ENCODE peak calls at places on chromosome 18, in ten cellular contexts. X is activated T-cell treated with anti-CD3 and anti-CD28 coated beads, Interleukin-2, amount 50 U/mL, for 72 hours; Q is PC-3; S is NCI-H1092 treated with DMSO at 0.1 percent for 48 hours; E is Karpas-422; T is posterior cingulate gyrus; F is fibroblast of pulmonary artery; Y is stomach; I is SHP77 treated with DMSO at 0.1 percent for 48 hours; U is pons. O is an unnamed sample.

GRCh38 chr18:75285876-75286275 is 75.3 kb downstream of the TSHZ1 start:
- DNase-seq in X (no peak), Q (no peak), S (no peak), E (no peak), T (no peak), F (no peak), Y (no peak), I (no peak), U (no peak), O (no peak)

GRCh38 chr18:250685-251084 is 17.2 kb downstream of the THOC1 start:
- DNase-seq in X (no peak), Q (peak; percentile 71), S (no peak), E (no peak), T (no peak), F (peak; percentile 3), Y (no peak), I (no peak), U (no peak), O (no peak)

GRCh38 chr18:25674183-25674582 is 322.2 kb upstream of the ZNF521 start:
- DNase-seq in X (no peak), Q (no peak), S (no peak), E (no peak), T (no peak), F (no peak), Y (no peak), I (no peak), U (no peak), O (no peak)

GRCh38 chr18:50090370-50091312 is 104.3 kb downstream of the MYO5B start:
- DNase-seq in X (no peak), Q (no peak), S (no peak), E (no peak), T (no peak), F (no peak), Y (no peak), I (no peak), U (no peak), O (no peak)

GRCh38 chr18:3603460-3604259 is 153.7 kb downstream of the TGIF1 start:
- DNase-seq in X (peak; percentile 46), Q (peak; percentile 94), S (peak; percentile 0), E (peak; percentile 78), T (no peak), F (peak; percentile 98), Y (peak; percentile 55), I (peak; percentile 20), U (peak; percentile 85), O (no peak)

GRCh38 chr18:37445368-37445767 is 120.2 kb downstream of the CELF4 start:
- DNase-seq in X (no peak), Q (no peak), S (no peak), E (no peak), T (no peak), F (no peak), Y (no peak), I (no peak), U (no peak), O (no peak)

GRCh38 chr18:55483472-55483871 is 104.5 kb downstream of the TCF4 start:
- DNase-seq in X (no peak), Q (no peak), S (no peak), E (no peak), T (no peak), F (no peak), Y (no peak), I (no peak), U (no peak), O (no peak)

GRCh38 chr18:57542126-57542525 is 44.4 kb downstream of the FECH start:
- DNase-seq in X (no peak), Q (peak; percentile 51), S (no peak), E (no peak), T (no peak), F (peak; percentile 10), Y (no peak), I (no peak), U (no peak), O (no peak)

GRCh38 chr18:8450013-8450412 is 159.2 kb upstream of the RAB12 start:
- DNase-seq in X (no peak), Q (peak; percentile 18), S (no peak), E (no peak), T (no peak), F (peak; percentile 19), Y (no peak), I (no peak), U (no peak), O (no peak)